ENCODE peak calls at places on chromosomes 5 and 9, in eight cellular contexts. B is NCI-H1694, C is WERI-Rb-1, V is A549, R is kidney tubule cell, T is psoas muscle, Q is COR-L47, I is H54. L is an unnamed sample.

GRCh38 chr5:168111433-168111832 is 180.0 kb upstream of the WWC1 start:
- DNase-seq in B (no peak), C (no peak), V (no peak), R (peak), T (no peak), Q (no peak), I (no peak), L (no peak)

GRCh38 chr9:125409217-125409636 is 147.6 kb downstream of the GAPVD1 start:
- DNase-seq in B (no peak), C (peak), V (no peak), R (no peak), T (no peak), Q (no peak), I (no peak), L (no peak)

GRCh38 chr9:90014421-90014820 is 409.6 kb downstream of the GADD45G start:
- DNase-seq in B (no peak), C (no peak), V (no peak), R (peak), T (no peak), Q (no peak), I (no peak), L (no peak)

GRCh38 chr9:120014751-120015235 is 565.2 kb downstream of the CDK5RAP2 start:
- DNase-seq in B (no peak), C (no peak), V (no peak), R (no peak), T (no peak), Q (no peak), I (no peak), L (no peak)

GRCh38 chr5:86665984-86666760 is 48.4 kb downstream of the COX7C start:
- DNase-seq in B (no peak), C (no peak), V (no peak), R (no peak), T (no peak), Q (no peak), I (no peak), L (no peak)

GRCh38 chr5:127447822-127448221 is 69.6 kb upstream of the PRRC1 start:
- DNase-seq in B (no peak), C (no peak), V (no peak), R (no peak), T (no peak), Q (no peak), I (no peak), L (no peak)

GRCh38 chr5:62720036-62720441 is 141.4 kb downstream of the LRRC70 start:
- DNase-seq in B (no peak), C (peak), V (peak), R (peak), T (no peak), Q (peak), I (no peak), L (no peak)

GRCh38 chr5:111680737-111681413 is 76.1 kb downstream of the NREP start:
- DNase-seq in B (peak), C (no peak), V (peak), R (peak), T (peak), Q (peak), I (peak), L (peak)

GRCh38 chr9:38689678-38690077 is 30.3 kb downstream of the FAM240B start:
- DNase-seq in B (peak), C (peak), V (no peak), R (no peak), T (no peak), Q (peak), I (no peak), L (no peak)

GRCh38 chr5:176425138-176425537 is 8.8 kb upstream of the CLTB start:
- DNase-seq in B (no peak), C (no peak), V (no peak), R (peak), T (no peak), Q (no peak), I (no peak), L (no peak)

GRCh38 chr5:132493821-132494220 is 3.2 kb upstream of the IRF1 start:
- DNase-seq in B (no peak), C (no peak), V (no peak), R (no peak), T (no peak), Q (no peak), I (no peak), L (no peak)

GRCh38 chr5:122341087-122341486 is 29.1 kb downstream of the SNCAIP start:
- DNase-seq in B (no peak), C (no peak), V (no peak), R (no peak), T (no peak), Q (no peak), I (no peak), L (no peak)

GRCh38 chr9:98569491-98569890 is 139.2 kb downstream of the GABBR2 start:
- DNase-seq in B (no peak), C (no peak), V (no peak), R (no peak), T (no peak), Q (no peak), I (no peak), L (no peak)

GRCh38 chr9:137354153-137354844 is 52.2 kb upstream of the NRARP start:
- DNase-seq in B (no peak), C (no peak), V (no peak), R (no peak), T (no peak), Q (no peak), I (no peak), L (peak)

GRCh38 chr5:176596069-176596656 is 13.8 kb downstream of the GPRIN1 start:
- DNase-seq in B (no peak), C (no peak), V (no peak), R (no peak), T (no peak), Q (no peak), I (no peak), L (no peak)

GRCh38 chr9:23851024-23851629 is 25.1 kb upstream of the ELAVL2 start:
- DNase-seq in B (no peak), C (peak), V (peak), R (peak), T (peak), Q (no peak), I (peak), L (peak)

GRCh38 chr9:137878146-137878941 is 762 bp downstream of the CACNA1B start:
- DNase-seq in B (no peak), C (peak), V (no peak), R (peak), T (no peak), Q (no peak), I (no peak), L (no peak)

GRCh38 chr5:60649288-60649917 is 50.6 kb downstream of the DEPDC1B start:
- DNase-seq in B (peak), C (no peak), V (peak), R (peak), T (no peak), Q (peak), I (no peak), L (no peak)

GRCh38 chr9:108746864-108747263 is 108.9 kb downstream of the ACTL7B start:
- DNase-seq in B (no peak), C (peak), V (no peak), R (peak), T (no peak), Q (no peak), I (no peak), L (no peak)

GRCh38 chr5:173316463-173317020 is 11.7 kb downstream of the STC2 start:
- DNase-seq in B (no peak), C (no peak), V (no peak), R (no peak), T (no peak), Q (no peak), I (no peak), L (no peak)

GRCh38 chr9:71218774-71219173 is 97.4 kb upstream of the TRPM3 start:
- DNase-seq in B (no peak), C (no peak), V (no peak), R (no peak), T (no peak), Q (no peak), I (no peak), L (no peak)

GRCh38 chr5:150656191-150657132 is 4.6 kb upstream of the MYOZ3 start:
- DNase-seq in B (no peak), C (peak), V (peak), R (peak), T (peak), Q (peak), I (no peak), L (peak)

GRCh38 chr5:139147743-139148079 is 50.5 kb downstream of the SIL1 start:
- DNase-seq in B (no peak), C (no peak), V (no peak), R (peak), T (peak), Q (peak), I (peak), L (no peak)

GRCh38 chr5:154610321-154611154 is 132.5 kb upstream of the HAND1 start:
- DNase-seq in B (peak), C (peak), V (peak), R (peak), T (peak), Q (peak), I (peak), L (peak)

GRCh38 chr5:175687231-175687701 is 29.4 kb downstream of the HRH2 start:
- DNase-seq in B (no peak), C (no peak), V (no peak), R (no peak), T (no peak), Q (no peak), I (no peak), L (no peak)

GRCh38 chr5:38148021-38148625 is 110.2 kb upstream of the EGFLAM start:
- DNase-seq in B (no peak), C (no peak), V (no peak), R (no peak), T (no peak), Q (no peak), I (no peak), L (no peak)

GRCh38 chr5:122152266-122152900 is 23.0 kb downstream of the ZNF474 start:
- DNase-seq in B (no peak), C (no peak), V (no peak), R (no peak), T (no peak), Q (no peak), I (no peak), L (no peak)

GRCh38 chr5:168681556-168682183 is 102.5 kb upstream of the PANK3 start:
- DNase-seq in B (no peak), C (no peak), V (no peak), R (peak), T (no peak), Q (no peak), I (no peak), L (no peak)

GRCh38 chr5:71621268-71621667 is 34.1 kb downstream of the MCCC2 start:
- DNase-seq in B (no peak), C (no peak), V (no peak), R (no peak), T (no peak), Q (no peak), I (no peak), L (no peak)

GRCh38 chr9:123044556-123044955 is 11.1 kb downstream of the GPR21 start:
- DNase-seq in B (no peak), C (no peak), V (no peak), R (no peak), T (no peak), Q (no peak), I (no peak), L (no peak)

GRCh38 chr9:69785757-69786156 is 25.9 kb upstream of the PTAR1 start:
- DNase-seq in B (no peak), C (no peak), V (no peak), R (peak), T (no peak), Q (no peak), I (no peak), L (no peak)

GRCh38 chr9:135468866-135469521 is 10.6 kb upstream of the PPP1R26 start:
- DNase-seq in B (no peak), C (peak), V (no peak), R (no peak), T (no peak), Q (no peak), I (peak), L (no peak)

GRCh38 chr5:148383564-148384388 is at the start of gene FBXO38:
- DNase-seq in B (peak), C (peak), V (peak), R (peak), T (peak), Q (peak), I (peak), L (peak)

GRCh38 chr9:92975452-92975770 is 28.1 kb downstream of the FGD3 start:
- DNase-seq in B (no peak), C (no peak), V (no peak), R (no peak), T (no peak), Q (no peak), I (no peak), L (no peak)

GRCh38 chr9:7854763-7855162 is 55.2 kb upstream of the DMAC1 start:
- DNase-seq in B (no peak), C (no peak), V (no peak), R (no peak), T (no peak), Q (no peak), I (no peak), L (no peak)

GRCh38 chr9:34628656-34629491 is at the start of gene ARID3C:
- DNase-seq in B (no peak), C (peak), V (no peak), R (peak), T (no peak), Q (peak), I (no peak), L (no peak)

GRCh38 chr5:132389453-132390286 is 20.2 kb downstream of the SLC22A5 start:
- DNase-seq in B (no peak), C (no peak), V (peak), R (peak), T (peak), Q (no peak), I (peak), L (no peak)

GRCh38 chr5:58459276-58459859 is 518 bp downstream of the PLK2 start:
- DNase-seq in B (no peak), C (no peak), V (peak), R (peak), T (no peak), Q (peak), I (no peak), L (no peak)

GRCh38 chr9:133118179-133118520 is 2.9 kb downstream of the RALGDS start:
- DNase-seq in B (no peak), C (no peak), V (no peak), R (no peak), T (no peak), Q (no peak), I (no peak), L (no peak)

L was measured in sciatic nerve.